ENCODE peak calls at places on chromosome 1, in ten cellular contexts. P is left cardiac atrium, H is adrenal gland, I is A549, E is astrocyte of the spinal cord, F is fibroblast of the conjunctiva, Y is adipocyte, W is progenitor cell of endocrine pancreas, C is substantia nigra, O is NCI-H1417. K is an unnamed sample.

GRCh38 chr1:83815348-83815747 is 183.6 kb downstream of the TTLL7 start:
- DNase-seq in I (no peak), E (peak; percentile 45), O (no peak), P (no peak), C (no peak), H (peak; percentile 18), F (peak; percentile 81), W (no peak), Y (peak; percentile 92), K (no peak)

GRCh38 chr1:96416111-96416595 is 305.4 kb upstream of the PTBP2 start:
- DNase-seq in P (peak; percentile 47), W (no peak), O (no peak), Y (peak; percentile 91), F (peak; percentile 91), H (no peak), C (no peak), I (no peak), E (peak; percentile 97), K (no peak)

GRCh38 chr1:164723296-164723731 is 164.3 kb downstream of the PBX1 start:
- DNase-seq in C (peak; percentile 61), O (no peak), W (no peak), E (no peak), Y (no peak), P (no peak), I (no peak), F (no peak), H (no peak), K (no peak)

GRCh38 chr1:227934476-227935313 is 13.0 kb downstream of the WNT9A start:
- DNase-seq in E (peak; percentile 70), W (no peak), H (peak; percentile 68), C (no peak), P (no peak), I (peak; percentile 49), Y (peak; percentile 39), O (no peak), F (peak; percentile 20), K (peak; percentile 51)

GRCh38 chr1:41109316-41110263 is 88.1 kb upstream of the SLFNL1 start:
- DNase-seq in O (no peak), Y (peak; percentile 96), E (peak; percentile 95), W (no peak), H (peak; percentile 70), F (peak; percentile 93), I (peak; percentile 38), P (peak; percentile 48), C (no peak), K (peak; percentile 66)

GRCh38 chr1:6538958-6539357 is 15.4 kb downstream of the NOL9 start:
- DNase-seq in W (no peak), C (no peak), O (no peak), H (no peak), E (peak; percentile 82), F (no peak), Y (peak; percentile 58), P (no peak), I (no peak), K (no peak)

GRCh38 chr1:15211424-15211823 is 35.6 kb upstream of the FHAD1 start:
- DNase-seq in E (no peak), F (no peak), P (no peak), H (no peak), Y (no peak), C (no peak), O (no peak), I (no peak), W (no peak), K (no peak)

GRCh38 chr1:54716299-54717047 is 812 bp downstream of the TTC4 start:
- DNase-seq in I (no peak), F (peak; percentile 18), H (no peak), C (no peak), O (no peak), E (peak; percentile 69), P (no peak), W (no peak), Y (peak; percentile 1), K (no peak)

GRCh38 chr1:94634977-94635416 is 93.4 kb upstream of the F3 start:
- DNase-seq in H (no peak), F (no peak), E (no peak), Y (no peak), I (no peak), W (no peak), O (no peak), C (no peak), P (no peak), K (no peak)

GRCh38 chr1:151539321-151540020 is 638 bp upstream of the TUFT1 start:
- DNase-seq in P (peak; percentile 72), C (peak; percentile 20), H (peak; percentile 86), O (peak; percentile 91), I (peak; percentile 57), E (peak; percentile 95), Y (peak; percentile 49), W (peak; percentile 24), F (peak; percentile 93), K (peak; percentile 99)

GRCh38 chr1:194252189-194252588 is 1065.8 kb upstream of the B3GALT2 start:
- DNase-seq in I (no peak), P (no peak), E (no peak), Y (peak; percentile 71), C (no peak), H (no peak), O (no peak), W (no peak), F (no peak), K (no peak)

GRCh38 chr1:218967836-218968235 is 205.8 kb upstream of the LYPLAL1 start:
- DNase-seq in P (no peak), O (no peak), I (no peak), Y (no peak), F (no peak), E (peak; percentile 36), W (no peak), H (no peak), C (no peak), K (no peak)

GRCh38 chr1:224116131-224116530 is 2.2 kb downstream of the FBXO28 start:
- DNase-seq in Y (peak; percentile 72), O (peak; percentile 5), I (peak; percentile 44), W (no peak), C (no peak), P (no peak), E (peak; percentile 72), F (peak; percentile 31), H (no peak), K (no peak)

GRCh38 chr1:198630863-198631262 is 8.0 kb upstream of the PTPRC start:
- DNase-seq in P (no peak), Y (no peak), O (peak; percentile 22), W (no peak), E (no peak), C (no peak), H (no peak), I (no peak), F (no peak), K (no peak)

GRCh38 chr1:160951443-160952128 is 3.0 kb downstream of the ITLN2 start:
- DNase-seq in F (peak; percentile 13), W (peak; percentile 28), P (peak; percentile 66), E (peak; percentile 38), O (no peak), C (peak; percentile 39), I (peak; percentile 71), Y (peak; percentile 60), H (peak; percentile 68), K (peak; percentile 62)

GRCh38 chr1:66927528-66927927 is 2.7 kb downstream of the MIER1 start:
- DNase-seq in F (no peak), E (no peak), I (no peak), Y (no peak), O (no peak), H (no peak), C (no peak), W (no peak), P (no peak), K (no peak)

GRCh38 chr1:1437033-1437903 is 1.8 kb downstream of the VWA1 start:
- DNase-seq in C (no peak), I (no peak), Y (no peak), H (no peak), W (no peak), O (peak; percentile 39), P (peak; percentile 22), F (no peak), E (no peak), K (no peak)

GRCh38 chr1:78375996-78376395 is 114.8 kb upstream of the PTGFR start:
- DNase-seq in F (no peak), C (no peak), O (no peak), P (no peak), H (no peak), I (no peak), Y (peak; percentile 58), W (no peak), E (peak; percentile 81), K (no peak)

GRCh38 chr1:204077979-204078696 is 5.2 kb downstream of the SOX13 start:
- DNase-seq in O (peak; percentile 89), I (no peak), C (peak; percentile 46), P (no peak), H (no peak), Y (no peak), E (no peak), F (no peak), W (peak; percentile 34), K (no peak)

GRCh38 chr1:30618335-30618747 is 105.0 kb downstream of the MATN1 start:
- DNase-seq in C (no peak), W (no peak), P (no peak), H (no peak), O (no peak), E (no peak), Y (no peak), F (no peak), I (no peak), K (peak; percentile 84)

GRCh38 chr1:220966874-220967631 is 87.8 kb downstream of the HLX start:
- DNase-seq in P (no peak), H (no peak), F (peak; percentile 8), Y (peak; percentile 30), E (no peak), I (no peak), W (no peak), O (peak; percentile 15), C (no peak), K (no peak)

GRCh38 chr1:165298081-165298820 is 58.3 kb downstream of the LMX1A start:
- DNase-seq in C (no peak), F (no peak), O (no peak), H (no peak), I (no peak), E (no peak), W (no peak), P (no peak), Y (no peak), K (no peak)

GRCh38 chr1:176188604-176189003 is 18.5 kb downstream of the COP1 start:
- DNase-seq in F (no peak), P (no peak), W (no peak), E (no peak), H (no peak), Y (no peak), O (no peak), C (no peak), I (no peak), K (no peak)

GRCh38 chr1:228366851-228367741 is 39.5 kb downstream of the TRIM11 start:
- DNase-seq in I (no peak), H (peak; percentile 22), C (no peak), E (no peak), W (no peak), P (peak; percentile 22), Y (no peak), O (no peak), F (no peak), K (no peak)

GRCh38 chr1:22154626-22155025 is 11.7 kb upstream of the WNT4 start:
- DNase-seq in O (no peak), P (no peak), E (no peak), I (no peak), H (no peak), C (no peak), W (no peak), F (no peak), Y (no peak), K (no peak)

GRCh38 chr1:241615043-241615974 is 24.9 kb downstream of the CHML start:
- DNase-seq in F (no peak), H (no peak), C (no peak), E (no peak), I (peak; percentile 94), Y (no peak), W (no peak), O (no peak), P (no peak), K (no peak)

GRCh38 chr1:6727535-6727934 is 25.9 kb upstream of the DNAJC11 start:
- DNase-seq in F (peak; percentile 27), O (peak; percentile 5), I (peak; percentile 36), H (peak; percentile 62), C (no peak), E (peak; percentile 52), W (peak; percentile 44), P (peak; percentile 38), Y (peak; percentile 80), K (peak; percentile 44)

GRCh38 chr1:241139047-241139446 is 218.0 kb downstream of the RGS7 start:
- DNase-seq in W (no peak), H (no peak), E (no peak), O (no peak), C (no peak), P (no peak), I (no peak), Y (no peak), F (no peak), K (no peak)